ENCODE peak calls at places on chromosomes 4 and X, in seven cellular contexts. B is fibroblast of mammary gland; G is endothelial cell of umbilical vein; L is AG09309; Q is gastrocnemius medialis; W is CD4-positive, CD25-positive, alpha-beta regulatory T cell; V is mammary epithelial cell. X is an unnamed sample.

GRCh38 chr4:48575964-48576363 is 85.9 kb downstream of the ZAR1 start:
- DNase-seq in G (no peak), B (peak; percentile 59), V (no peak), W (no peak), Q (no peak), L (peak; percentile 18), X (peak; percentile 27)

GRCh38 chrX:15399901-15400500 is 15.8 kb upstream of the VEGFD start:
- DNase-seq in G (no peak), B (peak; percentile 71), Q (no peak), L (no peak), W (no peak), V (no peak), X (no peak)

GRCh38 chrX:65985922-65986588 is 53.8 kb downstream of the VSIG4 start:
- DNase-seq in L (no peak), G (peak; percentile 49), B (peak; percentile 53), Q (no peak), V (peak; percentile 59), W (peak; percentile 74), X (peak; percentile 80)

GRCh38 chr4:109406337-109406931 is 27.2 kb upstream of the SEC24B start:
- DNase-seq in W (peak; percentile 74), B (peak; percentile 72), G (peak; percentile 75), V (peak; percentile 49), Q (no peak), L (peak; percentile 38), X (peak; percentile 70)

GRCh38 chr4:42397635-42398447 is 553 bp downstream of the SHISA3 start:
- DNase-seq in W (peak; percentile 25), Q (no peak), L (no peak), V (peak; percentile 25), B (no peak), G (peak; percentile 56), X (peak; percentile 21)

GRCh38 chr4:87108142-87108546 is 112.3 kb downstream of the KLHL8 start:
- DNase-seq in Q (peak; percentile 89), W (no peak), V (peak; percentile 59), L (no peak), B (peak; percentile 95), G (peak; percentile 58), X (peak; percentile 72)

GRCh38 chrX:69319376-69319775 is 154.1 kb upstream of the PJA1 start:
- DNase-seq in B (no peak), W (no peak), V (peak; percentile 53), Q (no peak), G (no peak), L (no peak), X (no peak)

GRCh38 chrX:22059800-22060199 is 27.7 kb downstream of the PHEX start:
- DNase-seq in L (no peak), V (no peak), W (no peak), G (no peak), Q (no peak), B (no peak), X (no peak)

GRCh38 chr4:148514041-148514440 is 71.8 kb upstream of the NR3C2 start:
- DNase-seq in B (peak; percentile 5), Q (no peak), G (peak; percentile 60), W (peak; percentile 4), V (peak; percentile 17), L (no peak), X (peak; percentile 68)

GRCh38 chr4:44320833-44321232 is 127.8 kb downstream of the KCTD8 start:
- DNase-seq in W (no peak), L (no peak), B (no peak), G (no peak), Q (no peak), V (no peak), X (no peak)

GRCh38 chr4:187128226-187128625 is 404.6 kb upstream of the FAT1 start:
- DNase-seq in V (peak; percentile 95), L (peak; percentile 27), G (no peak), B (no peak), Q (no peak), W (no peak), X (peak; percentile 40)

GRCh38 chr4:158934996-158935669 is 166.3 kb downstream of the FNIP2 start:
- DNase-seq in Q (no peak), B (peak; percentile 64), W (no peak), L (no peak), V (no peak), G (no peak), X (no peak)

GRCh38 chrX:134676440-134676839 is 18.2 kb upstream of the PLAC1 start:
- DNase-seq in W (no peak), V (peak; percentile 53), G (peak; percentile 13), L (no peak), B (peak; percentile 72), Q (no peak), X (peak; percentile 78)

GRCh38 chr4:81198609-81199008 is 16.4 kb downstream of the PRKG2 start:
- DNase-seq in V (no peak), L (no peak), G (no peak), Q (no peak), W (no peak), B (no peak), X (no peak)

GRCh38 chr4:14043203-14043602 is 415.7 kb upstream of the BOD1L1 start:
- DNase-seq in Q (no peak), V (no peak), W (no peak), B (no peak), L (no peak), G (no peak), X (no peak)

GRCh38 chr4:84809946-84810345 is 156.5 kb downstream of the WDFY3 start:
- DNase-seq in W (no peak), L (no peak), Q (no peak), B (no peak), G (no peak), V (no peak), X (no peak)

GRCh38 chr4:159926871-159927270 is 824.0 kb downstream of the RAPGEF2 start:
- DNase-seq in B (no peak), L (no peak), Q (no peak), W (no peak), G (no peak), V (peak; percentile 90), X (peak; percentile 7)

GRCh38 chr4:165398570-165398969 is 19.8 kb downstream of the CPE start:
- DNase-seq in B (peak; percentile 54), L (no peak), W (peak; percentile 14), G (peak; percentile 35), Q (no peak), V (peak; percentile 12), X (no peak)

GRCh38 chr4:183139058-183139740 is 40.1 kb downstream of the WWC2 start:
- DNase-seq in G (no peak), W (no peak), B (no peak), L (no peak), Q (no peak), V (no peak), X (no peak)

GRCh38 chr4:40228497-40229365 is 31.9 kb downstream of the RHOH start:
- DNase-seq in G (no peak), V (no peak), Q (no peak), B (peak; percentile 18), W (peak; percentile 63), L (no peak), X (peak; percentile 21)

GRCh38 chr4:17230727-17231126 is 281.2 kb downstream of the QDPR start:
- DNase-seq in W (no peak), V (no peak), Q (no peak), B (peak; percentile 4), G (no peak), L (peak; percentile 50), X (peak; percentile 8)

GRCh38 chr4:675980-676870 is 1.9 kb downstream of the MYL5 start:
- DNase-seq in V (no peak), L (no peak), B (no peak), W (no peak), Q (peak; percentile 24), G (no peak), X (no peak)

DNA sequence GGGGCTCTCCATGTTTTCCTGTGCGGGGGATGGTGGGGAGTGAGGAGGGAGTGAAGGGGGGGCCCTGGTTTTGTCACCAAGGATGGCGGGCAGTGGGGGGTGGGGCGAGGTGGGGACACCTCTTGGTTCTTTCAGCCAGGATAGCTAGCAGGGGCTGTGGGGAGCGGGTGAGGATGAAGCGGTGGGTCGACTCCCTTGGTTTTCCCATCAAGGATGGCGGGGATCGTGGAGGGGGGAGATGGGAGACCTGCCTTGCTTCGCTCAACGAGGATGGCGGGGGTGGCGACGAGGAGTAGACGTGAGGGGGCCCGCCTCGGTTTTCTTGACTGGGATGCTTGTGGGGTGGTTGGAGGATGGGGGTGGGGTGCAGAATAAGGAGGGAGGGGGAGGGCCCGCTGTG is 633 bp downstream of the FHL1 start:
- DNase-seq in Q (no peak), V (no peak), B (no peak), W (no peak), G (no peak), L (no peak), X (no peak)
- H3K4me3 ChIP-seq in Q (peak overlapping the region; percentile 69), V (peak overlapping the region; percentile 55), B (peak overlapping the region; percentile 56), W (no peak overlapping the region), G (peak overlapping the region; percentile 23), L (peak overlapping the region; percentile 53), X (peak overlapping the region; percentile 72)

GRCh38 chrX:47574096-47574553 is 8.1 kb upstream of the TIMP1 start:
- DNase-seq in Q (no peak), B (no peak), L (no peak), W (no peak), G (no peak), V (no peak), X (no peak)
- H3K4me3 ChIP-seq in Q (peak overlapping the region; percentile 18), B (no peak overlapping the region), L (no peak overlapping the region), W (no peak overlapping the region), G (no peak overlapping the region), V (peak overlapping the region; percentile 35), X (no peak overlapping the region)

GRCh38 chrX:38332505-38332904 is 5.2 kb upstream of the RPGR start:
- DNase-seq in W (no peak), V (no peak), L (no peak), Q (no peak), B (no peak), G (no peak), X (no peak)

GRCh38 chrX:38326086-38326485 is 1.2 kb downstream of the RPGR start:
- DNase-seq in B (no peak), L (no peak), G (peak; percentile 44), Q (no peak), V (no peak), W (no peak), X (peak; percentile 45)

GRCh38 chrX:38327007-38327774 is at the start of gene RPGR:
- DNase-seq in B (peak; percentile 92), W (peak; percentile 93), V (peak; percentile 87), Q (peak; percentile 91), G (peak; percentile 93), L (peak; percentile 67), X (peak; percentile 90)

DNA sequence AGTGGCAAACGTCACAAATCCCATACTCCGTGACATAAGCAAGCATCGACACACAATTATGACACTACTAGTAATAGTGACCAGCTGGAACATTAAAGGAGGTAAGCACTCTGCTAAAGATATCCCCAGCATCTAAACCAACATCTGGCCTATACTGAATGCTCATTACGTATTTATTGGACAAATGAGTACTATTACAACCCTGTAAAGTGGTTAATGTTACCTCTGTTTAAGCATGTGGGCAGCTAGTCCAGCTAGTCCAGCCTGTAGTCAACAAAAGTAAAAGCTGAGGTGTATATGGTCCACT is 419 bp upstream of the RPGR start:
- DNase-seq in B (no peak), V (no peak), Q (no peak), W (no peak), L (no peak), G (no peak), X (no peak)
- H3K4me3 ChIP-seq in B (peak overlapping the region; percentile 26), V (no peak overlapping the region), Q (peak overlapping the region; percentile 72), W (peak overlapping the region; percentile 70), L (peak overlapping the region; percentile 74), G (peak overlapping the region; percentile 47), X (peak overlapping the region; percentile 79)

GRCh38 chr4:153529646-153530045 is 63.5 kb downstream of the TMEM131L start:
- DNase-seq in V (no peak), B (peak; percentile 67), G (no peak), L (peak; percentile 10), W (no peak), Q (no peak), X (no peak)
- H3K4me3 ChIP-seq in V (no peak overlapping the region), B (no peak overlapping the region), G (no peak overlapping the region), L (no peak overlapping the region), W (peak overlapping the region; percentile 76), Q (no peak overlapping the region), X (no peak overlapping the region)